ENCODE peak calls at places on chromosomes 3 and 15, in nine cellular contexts. F is astrocyte of the spinal cord; Y is nephron progenitor cell; B is heart left ventricle; X is body of pancreas; M is NB4; Z is CD8-positive, alpha-beta T cell; W is progenitor cell of endocrine pancreas; T is B cell. P is an unnamed sample.
A peak's percentile ranks its signal among the peaks of the same experiment; 100 is the strongest.

GRCh38 chr3:6528951-6529350 is 332.0 kb upstream of the GRM7 start:
- DNase-seq in F (no peak), Y (no peak), B (no peak), X (no peak), M (no peak), Z (no peak), W (no peak), T (no peak), P (no peak)

GRCh38 chr3:62823461-62824050 is 51.7 kb downstream of the CADPS start:
- DNase-seq in F (no peak), Y (no peak), B (no peak), X (no peak), M (no peak), Z (no peak), W (no peak), T (no peak), P (no peak)

GRCh38 chr15:75353604-75354003 is 6.8 kb downstream of the NEIL1 start:
- DNase-seq in F (no peak), Y (no peak), B (no peak), X (no peak), M (no peak), Z (no peak), W (no peak), T (no peak), P (no peak)

GRCh38 chr3:195613468-195614069 is 29.8 kb upstream of the APOD start:
- DNase-seq in F (no peak), Y (no peak), B (no peak), X (no peak), M (no peak), Z (no peak), W (no peak), T (no peak), P (no peak)

GRCh38 chr15:83716605-83717004 is 62.7 kb downstream of the ADAMTSL3 start:
- DNase-seq in F (no peak), Y (no peak), B (no peak), X (no peak), M (no peak), Z (no peak), W (no peak), T (no peak), P (no peak)

GRCh38 chr15:90822204-90822955 is 46.0 kb upstream of the FURIN start:
- DNase-seq in F (no peak), Y (no peak), B (no peak), X (no peak), M (no peak), Z (no peak), W (no peak), T (no peak), P (no peak)

GRCh38 chr3:149407898-149408297 is 30.4 kb upstream of the TM4SF1 start:
- DNase-seq in F (peak; percentile 29), Y (no peak), B (no peak), X (no peak), M (no peak), Z (no peak), W (no peak), T (no peak), P (no peak)

GRCh38 chr3:64685800-64686445 is 1.9 kb downstream of the ADAMTS9 start:
- DNase-seq in F (peak; percentile 90), Y (peak; percentile 87), B (peak; percentile 96), X (peak; percentile 82), M (no peak), Z (no peak), W (peak; percentile 82), T (no peak), P (peak; percentile 80)

GRCh38 chr3:181329024-181329423 is 339.5 kb upstream of the DNAJC19 start:
- DNase-seq in F (no peak), Y (no peak), B (no peak), X (no peak), M (no peak), Z (no peak), W (no peak), T (no peak), P (no peak)

GRCh38 chr3:181327349-181327748 is 337.8 kb upstream of the DNAJC19 start:
- DNase-seq in F (no peak), Y (peak; percentile 6), B (no peak), X (no peak), M (no peak), Z (no peak), W (no peak), T (no peak), P (no peak)

GRCh38 chr3:181330821-181331563 is 341.5 kb upstream of the DNAJC19 start:
- DNase-seq in F (no peak), Y (no peak), B (no peak), X (no peak), M (no peak), Z (no peak), W (no peak), T (no peak), P (no peak)

GRCh38 chr3:181330257-181330656 is 340.7 kb upstream of the DNAJC19 start:
- DNase-seq in F (no peak), Y (no peak), B (no peak), X (no peak), M (no peak), Z (no peak), W (no peak), T (no peak), P (no peak)

GRCh38 chr3:181326637-181327223 is 337.2 kb upstream of the DNAJC19 start:
- DNase-seq in F (peak; percentile 46), Y (peak; percentile 10), B (no peak), X (no peak), M (peak; percentile 31), Z (no peak), W (no peak), T (peak; percentile 13), P (peak; percentile 10)
- TF ChIP-seq CTCF in F (peak; percentile 57), Y (peak; percentile 82), B (peak; percentile 49), X (peak; percentile 51), M (peak; percentile 61), Z (no peak), W (peak; percentile 74), T (peak; percentile 77), P (peak; percentile 79)

GRCh38 chr3:143763568-143764162 is 84.6 kb downstream of the SLC9A9 start:
- DNase-seq in F (peak; percentile 36), Y (no peak), B (no peak), X (no peak), M (no peak), Z (no peak), W (no peak), T (no peak), P (no peak)
- TF ChIP-seq CTCF in F (peak; percentile 48), Y (peak; percentile 49), B (peak; percentile 19), X (no peak), M (no peak), Z (peak; percentile 23), W (peak; percentile 57), T (no peak), P (peak; percentile 39)

GRCh38 chr3:41863024-41863423 is 98.9 kb downstream of the ULK4 start:
- DNase-seq in F (no peak), Y (no peak), B (no peak), X (no peak), M (no peak), Z (no peak), W (no peak), T (no peak), P (no peak)
- TF ChIP-seq CTCF in F (no peak), Y (no peak), B (no peak), X (no peak), M (no peak), Z (no peak), W (peak; percentile 31), T (no peak), P (no peak)

GRCh38 chr3:52230889-52231499 is 5.5 kb upstream of the TLR9 start:
- DNase-seq in F (no peak), Y (no peak), B (no peak), X (no peak), M (no peak), Z (no peak), W (no peak), T (no peak), P (no peak)

GRCh38 chr3:52229656-52230055 is 4.2 kb upstream of the TLR9 start:
- DNase-seq in F (no peak), Y (no peak), B (no peak), X (no peak), M (no peak), Z (no peak), W (no peak), T (no peak), P (no peak)

GRCh38 chr3:52231502-52232278 is 6.2 kb upstream of the TLR9 start:
- DNase-seq in F (no peak), Y (peak; percentile 76), B (peak; percentile 85), X (peak; percentile 77), M (peak; percentile 72), Z (peak; percentile 88), W (peak; percentile 64), T (peak; percentile 88), P (peak; percentile 86)

GRCh38 chr3:52228751-52229291 is 3.4 kb upstream of the TLR9 start:
- DNase-seq in F (no peak), Y (no peak), B (no peak), X (no peak), M (no peak), Z (peak; percentile 19), W (no peak), T (no peak), P (no peak)

DNA sequence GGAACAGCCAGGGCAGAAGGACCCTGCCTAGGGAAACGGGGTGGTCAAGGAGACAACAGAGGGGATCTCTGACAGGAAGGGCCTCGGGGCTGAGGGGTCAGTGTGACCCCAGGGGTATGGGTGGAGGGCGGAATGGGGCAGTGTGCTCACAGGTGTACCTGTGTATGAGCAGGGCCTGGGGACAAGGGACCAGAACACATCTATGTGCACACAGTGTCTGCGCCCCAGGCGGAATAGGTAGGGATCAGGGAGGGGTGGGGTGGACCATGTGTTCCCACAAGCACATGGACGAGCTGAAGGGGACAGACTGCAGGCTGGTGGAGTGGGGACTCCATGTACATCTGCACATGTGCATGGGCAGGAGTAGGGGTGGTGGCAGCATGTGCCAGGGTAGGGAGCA is 5.0 kb upstream of the TLR9 start:
- DNase-seq in F (no peak), Y (no peak), B (no peak), X (no peak), M (no peak), Z (no peak), W (no peak), T (no peak), P (no peak)
- TF ChIP-seq CTCF in F (no peak), Y (no peak), B (no peak), X (no peak), M (no peak), Z (no peak), W (no peak), T (no peak), P (no peak)